ENCODE peak calls at places on chromosomes 12 and 14, in seven cellular contexts. P is left ventricle myocardium inferior; T is OCI-LY7; Z is heart left ventricle; S is left lung; O is CD8-positive, alpha-beta T cell; X is neural crest cell. Q is an unnamed sample.

GRCh38 chr14:67426161-67426560 is 14.2 kb upstream of the PLEK2 start:
- DNase-seq in O (no peak), S (no peak), X (no peak), P (no peak), Z (no peak), T (no peak), Q (no peak)

GRCh38 chr14:79056879-79057278 is 886.7 kb downstream of the NRXN3 start:
- DNase-seq in T (no peak), O (no peak), P (no peak), S (no peak), Z (no peak), X (no peak), Q (no peak)

GRCh38 chr12:42648061-42648460 is 58.5 kb upstream of the PRICKLE1 start:
- DNase-seq in O (no peak), X (no peak), S (no peak), T (no peak), P (no peak), Z (no peak), Q (no peak)

GRCh38 chr14:96803958-96804357 is 6.8 kb downstream of the VRK1 start:
- DNase-seq in T (no peak), Z (no peak), O (no peak), P (no peak), X (no peak), S (no peak), Q (no peak)

GRCh38 chr12:6336859-6337744 is 4.8 kb downstream of the TNFRSF1A start:
- DNase-seq in T (peak), Z (no peak), S (no peak), P (no peak), X (no peak), O (peak), Q (no peak)

GRCh38 chr12:75334384-75335030 is at the start of gene GLIPR1L1:
- DNase-seq in P (peak), O (peak), Z (peak), X (peak), S (peak), T (peak), Q (peak)

GRCh38 chr12:50220357-50221061 is 53.3 kb upstream of the CERS5 start:
- DNase-seq in S (no peak), X (no peak), Z (no peak), P (no peak), T (peak), O (peak), Q (peak)

GRCh38 chr14:56333361-56334279 is 215.4 kb downstream of the PELI2 start:
- DNase-seq in T (no peak), O (no peak), X (no peak), Z (no peak), S (no peak), P (no peak), Q (no peak)

GRCh38 chr12:29350080-29350479 is 30.9 kb downstream of the ERGIC2 start:
- DNase-seq in T (no peak), X (no peak), O (no peak), Z (no peak), P (no peak), S (no peak), Q (no peak)

GRCh38 chr14:35342160-35343010 is 50.2 kb downstream of the PSMA6 start:
- DNase-seq in S (no peak), X (no peak), Z (peak), T (no peak), P (peak), O (no peak), Q (no peak)

GRCh38 chr14:77110286-77110685 is 12.2 kb downstream of the CIPC start:
- DNase-seq in P (no peak), Z (no peak), S (no peak), O (no peak), T (no peak), X (no peak), Q (no peak)

GRCh38 chr12:16893426-16893825 is 287.5 kb upstream of the LMO3 start:
- DNase-seq in O (no peak), X (no peak), T (no peak), S (no peak), P (no peak), Z (no peak), Q (no peak)

GRCh38 chr12:10243803-10244520 is 31.3 kb downstream of the GABARAPL1 start:
- DNase-seq in O (no peak), S (no peak), P (no peak), T (peak), X (no peak), Z (no peak), Q (peak)

GRCh38 chr12:130177615-130178014 is 15.4 kb downstream of the FZD10 start:
- DNase-seq in S (no peak), P (no peak), O (no peak), T (no peak), X (no peak), Z (no peak), Q (no peak)

GRCh38 chr12:111440152-111440551 is 34.4 kb downstream of the SH2B3 start:
- DNase-seq in S (no peak), P (no peak), O (no peak), Z (no peak), T (no peak), X (no peak), Q (no peak)

GRCh38 chr14:20302042-20302761 is 3.5 kb downstream of the TTC5 start:
- DNase-seq in Z (no peak), P (no peak), O (no peak), S (no peak), X (no peak), T (no peak), Q (no peak)

GRCh38 chr12:69438539-69438938 is 31.6 kb upstream of the FRS2 start:
- DNase-seq in X (no peak), P (no peak), O (no peak), T (no peak), S (no peak), Z (no peak), Q (no peak)

GRCh38 chr12:97229036-97229435 is 233.6 kb upstream of the RMST start:
- DNase-seq in X (no peak), S (no peak), P (no peak), O (no peak), T (no peak), Z (no peak), Q (no peak)

GRCh38 chr12:61870658-61871559 is 389.3 kb upstream of the USP15 start:
- DNase-seq in P (no peak), T (peak), Z (no peak), O (no peak), X (no peak), S (no peak), Q (no peak)

GRCh38 chr12:49121047-49121696 is 10.0 kb downstream of the TUBA1B start:
- DNase-seq in O (no peak), S (no peak), Z (peak), P (peak), T (peak), X (peak), Q (peak)

GRCh38 chr14:31263485-31264133 is 56.0 kb upstream of the HECTD1 start:
- DNase-seq in S (no peak), O (no peak), T (no peak), P (no peak), X (no peak), Z (peak), Q (no peak)

GRCh38 chr14:35669782-35670181 is 135.8 kb downstream of the INSM2 start:
- DNase-seq in T (no peak), Z (no peak), S (no peak), P (no peak), O (no peak), X (no peak), Q (peak)

GRCh38 chr12:16880864-16881285 is 274.9 kb upstream of the LMO3 start:
- DNase-seq in P (no peak), S (peak), Z (no peak), O (no peak), T (no peak), X (no peak), Q (no peak)

GRCh38 chr12:110861729-110862128 is 14.9 kb downstream of the CCDC63 start:
- DNase-seq in Z (no peak), S (no peak), X (no peak), O (no peak), T (peak), P (no peak), Q (no peak)

GRCh38 chr12:89470741-89471504 is 53.7 kb downstream of the GALNT4 start:
- DNase-seq in T (peak), P (no peak), S (no peak), Z (no peak), X (no peak), O (no peak), Q (peak)

GRCh38 chr12:131233737-131234474 is 280.2 kb downstream of the ADGRD1 start:
- DNase-seq in T (no peak), P (no peak), Z (no peak), X (no peak), O (no peak), S (peak), Q (no peak)

GRCh38 chr12:131226345-131227265 is 272.9 kb downstream of the ADGRD1 start:
- DNase-seq in S (peak), T (no peak), O (no peak), X (no peak), Z (no peak), P (no peak), Q (no peak)

GRCh38 chr12:131230340-131231099 is 276.8 kb downstream of the ADGRD1 start:
- DNase-seq in X (no peak), S (peak), P (no peak), T (no peak), O (no peak), Z (no peak), Q (no peak)

GRCh38 chr12:131231194-131231980 is 277.7 kb downstream of the ADGRD1 start:
- DNase-seq in P (no peak), S (peak), X (no peak), T (no peak), O (no peak), Z (no peak), Q (no peak)

DNA sequence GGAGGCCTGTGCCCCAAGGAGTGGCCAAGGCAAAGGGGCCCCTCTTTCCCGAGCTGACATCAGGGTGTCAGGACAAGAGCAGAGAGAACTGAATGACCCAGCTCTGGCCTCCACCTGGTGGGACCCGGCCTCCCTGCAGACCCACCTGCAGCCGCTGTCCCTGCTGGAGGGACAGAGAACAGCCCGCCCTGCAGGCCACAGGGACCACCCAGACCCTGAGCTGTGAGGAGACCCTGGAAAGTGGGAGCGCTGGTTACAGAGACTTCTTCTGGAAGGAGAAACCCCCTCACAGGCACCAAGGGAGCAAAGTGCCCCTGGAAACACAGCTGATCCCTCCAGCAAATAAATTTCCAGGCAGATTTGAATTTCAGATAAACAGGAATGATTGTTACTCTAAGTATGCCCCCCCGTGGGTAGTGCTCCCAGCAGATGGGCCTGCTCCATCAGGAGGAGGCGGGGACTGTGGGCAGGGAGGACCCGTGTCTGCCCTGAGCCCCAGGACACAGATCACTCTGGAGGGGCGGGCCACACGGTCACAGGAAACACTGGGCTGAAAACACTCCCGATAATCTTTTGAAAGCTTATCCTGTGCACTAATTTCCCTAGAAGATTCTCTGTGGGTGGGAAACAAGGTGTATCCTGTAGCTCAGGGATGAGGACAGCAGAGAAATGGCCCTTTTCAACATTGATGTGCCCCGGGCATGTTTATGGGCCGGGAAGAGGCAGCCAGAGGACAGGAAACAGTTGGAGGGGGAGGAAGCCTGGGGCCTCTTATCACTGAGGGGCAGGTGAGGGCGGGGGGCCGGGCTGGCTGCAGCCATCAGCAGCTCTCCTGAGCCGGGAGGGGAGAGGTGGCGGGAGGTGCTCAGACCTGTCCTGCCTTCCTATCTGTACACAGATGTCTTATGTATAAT is 276.0 kb downstream of the ADGRD1 start:
- DNase-seq in O (no peak), Z (peak), P (peak), S (peak), X (no peak), T (no peak), Q (no peak)
- TF ChIP-seq CTCF in O (no peak), Z (no peak), P (no peak), S (no peak), X (peak), T (no peak), Q (no peak)

GRCh38 chr14:61346793-61347192 is 25.4 kb downstream of the PRKCH start:
- DNase-seq in O (no peak), T (no peak), S (no peak), Z (no peak), P (no peak), X (no peak), Q (no peak)

GRCh38 chr14:61345144-61345482 is 23.7 kb downstream of the PRKCH start:
- DNase-seq in P (no peak), Z (no peak), X (no peak), T (no peak), S (no peak), O (no peak), Q (no peak)

GRCh38 chr14:61347771-61348443 is 26.5 kb downstream of the PRKCH start:
- DNase-seq in Z (no peak), S (no peak), T (no peak), P (no peak), X (no peak), O (no peak), Q (no peak)

GRCh38 chr14:61344437-61345143 is 23.2 kb downstream of the PRKCH start:
- DNase-seq in P (no peak), X (no peak), T (no peak), Z (no peak), O (no peak), S (no peak), Q (no peak)

DNA sequence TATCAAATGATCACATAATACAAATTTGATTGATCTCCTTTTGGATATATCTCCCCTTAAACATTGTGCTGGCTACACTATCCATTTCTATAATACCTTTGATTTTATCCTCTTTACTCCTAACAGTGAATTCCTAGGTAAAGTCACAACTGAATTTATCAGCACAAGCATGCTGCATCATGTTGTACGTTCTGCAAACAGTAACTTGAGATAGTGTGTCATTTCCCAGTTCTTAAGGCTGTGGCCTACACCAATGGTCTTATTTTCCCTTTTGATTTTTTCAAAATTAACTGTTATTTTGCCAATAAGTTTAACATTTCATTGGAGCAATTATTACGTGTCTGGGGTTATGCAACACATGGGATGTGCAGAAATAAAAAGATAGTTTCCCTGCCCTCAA is 24.8 kb downstream of the PRKCH start:
- DNase-seq in S (no peak), T (no peak), O (no peak), Z (no peak), P (no peak), X (no peak), Q (no peak)
- TF ChIP-seq CTCF in S (no peak), T (no peak), O (no peak), Z (no peak), P (no peak), X (no peak), Q (no peak)

GRCh38 chr12:95217377-95218163 is at the start of the genes FGD6 and VEZT:
- DNase-seq in O (peak), S (peak), P (peak), Z (peak), X (peak), T (peak), Q (peak)
- TF ChIP-seq CTCF in O (peak), S (peak), P (peak), Z (peak), X (no peak), T (peak), Q (peak)

DNA sequence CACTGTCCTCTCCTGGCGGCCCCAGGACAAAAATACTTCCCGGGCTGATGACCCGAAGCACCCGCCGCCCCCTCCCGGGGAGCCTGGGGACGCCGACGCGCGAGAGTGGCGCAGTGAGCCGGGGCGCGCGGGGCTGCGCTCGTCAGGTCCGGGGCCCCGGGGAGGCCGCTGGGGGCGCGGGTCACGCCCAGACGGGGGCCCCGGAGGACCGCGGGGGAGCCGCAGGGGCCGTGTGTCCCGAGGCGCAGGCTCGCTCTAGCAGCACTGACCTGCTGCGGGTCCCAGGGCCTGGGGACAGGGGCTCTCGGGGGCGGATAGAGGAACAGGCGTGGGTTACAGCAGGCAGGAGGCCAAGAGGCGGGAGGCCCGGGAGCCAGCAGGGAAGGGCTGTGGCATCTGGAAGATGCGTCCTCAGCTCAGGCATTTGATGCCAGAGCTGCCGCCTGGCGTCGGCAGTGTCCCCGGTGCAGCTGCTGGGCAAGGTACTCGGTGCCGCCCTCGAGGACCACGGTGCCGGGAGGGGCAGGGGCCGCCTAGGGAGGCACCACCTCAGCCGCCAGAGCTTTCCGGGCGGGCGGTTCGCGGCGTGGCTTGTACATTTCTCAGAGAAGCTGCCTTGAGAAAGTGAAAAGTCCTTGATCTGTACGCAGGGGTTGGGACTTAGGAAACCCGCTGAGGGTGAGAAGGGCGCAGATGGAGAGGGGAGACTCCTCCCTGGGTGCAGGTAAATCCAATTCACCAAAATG is 1.2 kb downstream of the WNT5B start:
- DNase-seq in Z (peak), X (peak), S (peak), P (peak), T (peak), O (peak), Q (peak)
- TF ChIP-seq CTCF in Z (peak), X (peak), S (peak), P (peak), T (peak), O (peak), Q (no peak)

GRCh38 chr12:54934419-54934818 is 50.1 kb downstream of the TESPA1 start:
- DNase-seq in O (no peak), T (no peak), X (no peak), P (no peak), S (no peak), Z (no peak), Q (no peak)

GRCh38 chr12:54933381-54933780 is 51.2 kb downstream of the TESPA1 start:
- DNase-seq in Z (no peak), S (no peak), O (no peak), X (no peak), T (no peak), P (no peak), Q (no peak)

GRCh38 chr12:54936736-54937135 is 47.8 kb downstream of the TESPA1 start:
- DNase-seq in P (no peak), T (no peak), X (no peak), O (no peak), S (no peak), Z (no peak), Q (no peak)

GRCh38 chr12:54937376-54937775 is 47.2 kb downstream of the TESPA1 start:
- DNase-seq in Z (no peak), T (no peak), O (no peak), X (no peak), S (no peak), P (no peak), Q (no peak)

DNA sequence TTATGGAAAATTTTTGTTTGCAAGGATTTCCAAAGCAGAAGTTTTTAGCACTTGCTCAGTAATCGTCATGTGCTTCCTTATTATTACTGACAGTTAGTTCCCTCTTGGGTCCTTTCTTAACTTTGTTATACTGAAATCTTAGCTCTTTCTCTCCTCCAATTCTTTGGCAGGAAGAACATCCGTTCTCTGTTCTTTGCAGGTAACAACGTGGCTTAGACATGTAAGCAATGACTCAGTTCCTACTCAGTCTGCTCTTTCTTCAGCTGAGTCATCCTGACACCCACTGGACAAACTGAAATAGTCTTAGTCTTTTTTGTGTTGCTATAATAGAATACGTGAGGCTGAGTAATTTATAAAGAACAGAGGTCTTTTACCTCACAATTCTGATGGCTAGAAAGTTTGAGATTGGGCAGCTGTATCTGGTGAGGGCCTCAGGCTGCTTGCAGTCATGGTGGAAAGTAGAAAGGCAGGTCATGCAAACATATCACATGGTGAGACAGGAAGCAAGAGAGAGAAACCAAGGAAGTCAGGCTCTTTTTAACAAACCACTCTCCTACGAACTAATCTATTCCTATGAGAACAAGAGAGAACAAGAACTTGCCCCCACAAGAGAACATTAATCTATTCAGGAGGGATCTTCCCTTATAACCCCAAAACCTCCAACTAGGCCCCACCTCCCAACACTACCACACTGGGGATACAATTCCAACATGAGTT is 49.2 kb downstream of the TESPA1 start:
- DNase-seq in Z (no peak), O (peak), X (no peak), T (peak), P (no peak), S (no peak), Q (peak)
- TF ChIP-seq CTCF in Z (no peak), O (no peak), X (no peak), T (peak), P (no peak), S (no peak), Q (peak)

GRCh38 chr14:68462683-68463082 is 330.2 kb downstream of the ZFP36L1 start:
- DNase-seq in P (no peak), T (no peak), X (no peak), O (no peak), S (no peak), Z (no peak), Q (no peak)
- TF ChIP-seq CTCF in P (no peak), T (no peak), X (peak), O (no peak), S (no peak), Z (no peak), Q (no peak)